ENCODE peak calls at places on chromosomes 16 and 17, in eight cellular contexts. R, Q, A, P, I, W, E and H are unnamed samples.

GRCh38 chr16:21233521-21234150 is at the start of gene ANKS4B:
- DNase-seq in I (no peak), A (no peak), W (no peak), Q (no peak), E (no peak), R (no peak), P (no peak), H (no peak)

GRCh38 chr17:43734376-43734775 is 24.2 kb downstream of the SOST start:
- DNase-seq in Q (peak), A (no peak), I (peak), E (no peak), R (no peak), W (no peak), P (peak), H (no peak)

GRCh38 chr17:5892897-5893656 is 177.1 kb upstream of the WSCD1 start:
- DNase-seq in P (no peak), A (no peak), W (no peak), I (no peak), R (no peak), Q (no peak), E (no peak), H (peak)

GRCh38 chr17:63697341-63698286 is 2.3 kb downstream of the LIMD2 start:
- DNase-seq in P (peak), R (no peak), E (no peak), A (no peak), Q (no peak), W (peak), I (peak), H (peak)

GRCh38 chr17:39134878-39135277 is 16.6 kb downstream of the PLXDC1 start:
- DNase-seq in E (no peak), P (no peak), W (no peak), A (no peak), I (no peak), R (no peak), Q (no peak), H (no peak)

GRCh38 chr17:3167574-3167973 is 29.7 kb upstream of the OR1A2 start:
- DNase-seq in R (no peak), E (no peak), I (no peak), P (no peak), W (no peak), A (no peak), Q (no peak), H (no peak)

GRCh38 chr17:50676065-50676975 is 31.4 kb downstream of the ANKRD40 start:
- DNase-seq in I (no peak), R (no peak), W (peak), P (no peak), E (peak), A (no peak), Q (no peak), H (no peak)

GRCh38 chr16:89847930-89848297 is 19.6 kb downstream of the SPIRE2 start:
- DNase-seq in R (no peak), P (no peak), E (no peak), I (no peak), A (no peak), W (no peak), Q (no peak), H (no peak)

GRCh38 chr16:2331932-2332267 is 8.6 kb downstream of the ABCA3 start:
- DNase-seq in A (no peak), R (no peak), E (no peak), P (no peak), W (peak), I (no peak), Q (no peak), H (no peak)

GRCh38 chr16:11063432-11064201 is 119.3 kb downstream of the CLEC16A start:
- DNase-seq in W (no peak), R (no peak), A (no peak), I (no peak), Q (no peak), E (peak), P (no peak), H (no peak)

GRCh38 chr17:8046306-8046928 is 7.6 kb downstream of the ALOX15B start:
- DNase-seq in W (peak), A (no peak), E (peak), I (no peak), R (no peak), P (no peak), Q (no peak), H (no peak)

GRCh38 chr17:77403854-77404253 is 263.1 kb downstream of the SEC14L1 start:
- DNase-seq in Q (no peak), P (no peak), I (no peak), R (no peak), A (no peak), W (no peak), E (no peak), H (no peak)

GRCh38 chr17:77872714-77873517 is 85.6 kb upstream of the TNRC6C start:
- DNase-seq in W (no peak), P (no peak), R (no peak), Q (no peak), E (no peak), A (no peak), I (no peak), H (no peak)

GRCh38 chr17:81388091-81388611 is 7.1 kb upstream of the BAHCC1 start:
- DNase-seq in E (no peak), A (no peak), Q (no peak), W (no peak), I (no peak), R (no peak), P (no peak), H (no peak)

GRCh38 chr16:86436466-86437185 is 73.7 kb upstream of the FOXF1 start:
- DNase-seq in E (no peak), A (no peak), P (no peak), R (no peak), Q (no peak), I (no peak), W (no peak), H (no peak)

GRCh38 chr17:80538484-80538883 is 6.2 kb upstream of the RPTOR start:
- DNase-seq in P (no peak), R (no peak), W (no peak), Q (no peak), A (no peak), E (no peak), I (no peak), H (no peak)

GRCh38 chr17:50831430-50832064 is 3.8 kb upstream of the WFIKKN2 start:
- DNase-seq in E (peak), P (peak), I (peak), R (no peak), A (no peak), W (no peak), Q (no peak), H (no peak)

GRCh38 chr17:64036198-64036922 is 15.9 kb upstream of the ICAM2 start:
- DNase-seq in W (peak), P (no peak), Q (no peak), I (no peak), A (no peak), R (no peak), E (peak), H (no peak)

GRCh38 chr16:49619811-49620157 is 236.1 kb downstream of the ZNF423 start:
- DNase-seq in I (no peak), R (no peak), A (no peak), P (no peak), W (peak), E (peak), Q (no peak), H (no peak)

GRCh38 chr16:89189358-89190025 is 10.8 kb downstream of the SLC22A31 start:
- DNase-seq in E (no peak), P (no peak), W (no peak), A (no peak), Q (no peak), I (no peak), R (no peak), H (no peak)

GRCh38 chr16:12617401-12617819 is 186.3 kb downstream of the CPPED1 start:
- DNase-seq in E (no peak), W (no peak), R (no peak), Q (no peak), A (no peak), I (no peak), P (no peak), H (no peak)

GRCh38 chr17:77363821-77364361 is 223.1 kb downstream of the SEC14L1 start:
- DNase-seq in E (peak), I (peak), Q (no peak), P (peak), R (no peak), W (no peak), A (no peak), H (no peak)

GRCh38 chr17:16199093-16199492 is 16.2 kb downstream of the NCOR1 start:
- DNase-seq in I (peak), W (no peak), Q (no peak), P (peak), A (no peak), E (no peak), R (no peak), H (no peak)

GRCh38 chr16:4358831-4359561 is 7.9 kb upstream of the PAM16 start:
- DNase-seq in P (peak), E (peak), A (no peak), R (no peak), I (peak), W (peak), Q (no peak), H (peak)

GRCh38 chr16:27355610-27356009 is 41.8 kb downstream of the IL4R start:
- DNase-seq in P (peak), R (no peak), A (no peak), I (peak), W (peak), Q (no peak), E (peak), H (no peak)

GRCh38 chr16:23949630-23950290 is 114.0 kb downstream of the PRKCB start:
- DNase-seq in I (no peak), Q (no peak), E (no peak), R (no peak), P (no peak), W (peak), A (no peak), H (no peak)

GRCh38 chr17:49016775-49017463 is 19.7 kb downstream of the IGF2BP1 start:
- DNase-seq in R (no peak), I (peak), A (no peak), Q (no peak), P (peak), E (no peak), W (peak), H (no peak)

GRCh38 chr17:49015924-49016774 is 19.0 kb downstream of the IGF2BP1 start:
- DNase-seq in A (no peak), Q (no peak), R (no peak), W (peak), E (no peak), I (peak), P (peak), H (no peak)

GRCh38 chr17:49015179-49015923 is 18.2 kb downstream of the IGF2BP1 start:
- DNase-seq in I (no peak), P (no peak), Q (no peak), R (no peak), W (peak), A (no peak), E (no peak), H (no peak)

GRCh38 chr17:49012893-49013255 is 15.7 kb downstream of the IGF2BP1 start:
- DNase-seq in E (no peak), P (no peak), W (no peak), A (no peak), Q (no peak), R (no peak), I (no peak), H (no peak)

DNA sequence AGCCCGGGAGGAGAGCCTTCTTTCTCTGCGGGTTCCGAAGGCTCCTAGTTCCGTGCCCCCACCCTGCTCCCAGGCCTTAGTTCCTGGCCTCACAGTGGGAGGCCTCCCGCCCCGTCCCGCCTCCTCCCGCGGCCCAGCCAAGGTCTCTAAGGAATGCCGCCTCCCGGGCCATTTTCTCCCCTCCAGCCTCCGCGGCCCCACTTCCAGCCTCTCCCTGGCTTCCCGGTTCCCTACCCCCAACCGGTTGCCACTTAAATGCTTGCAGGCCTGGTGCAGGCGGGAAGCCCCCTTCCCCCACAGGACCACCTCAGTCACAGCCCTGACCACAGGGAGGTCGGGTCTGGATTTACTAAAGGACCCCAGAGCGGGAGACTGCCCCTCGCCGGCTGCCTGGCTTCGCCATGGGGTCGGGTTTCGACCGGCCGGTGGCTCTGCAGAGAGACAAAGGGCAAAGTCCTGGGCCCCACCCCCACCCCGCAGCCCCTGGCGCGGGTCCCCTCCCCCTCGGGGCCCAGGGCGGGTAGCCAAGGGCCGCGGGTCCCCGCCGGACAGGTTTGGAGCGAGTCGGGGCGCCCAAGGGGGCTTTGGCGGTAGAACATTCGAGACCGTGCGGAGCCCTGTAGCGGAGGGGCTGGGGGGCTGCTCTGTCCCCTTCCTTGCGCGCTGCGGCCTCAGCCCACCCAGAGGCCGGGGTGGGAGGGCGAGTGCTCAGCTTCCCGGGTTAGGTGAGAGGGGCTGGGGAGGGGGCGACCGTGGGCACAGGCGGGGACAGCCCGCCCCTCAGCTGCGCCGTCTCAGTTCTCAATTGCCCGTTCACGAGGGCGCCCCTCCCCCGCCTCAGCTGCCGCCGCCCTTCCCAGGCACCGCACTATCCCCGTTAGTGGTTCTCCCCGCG is 16.4 kb downstream of the IGF2BP1 start:
- DNase-seq in Q (no peak), P (peak), E (no peak), R (no peak), I (peak), A (no peak), W (peak), H (no peak)
- H3K4me3 ChIP-seq in Q (no peak), P (no peak), E (no peak), R (no peak), I (peak), A (peak), W (no peak), H (no peak)

GRCh38 chr16:55655381-55655708 is 443 bp upstream of the SLC6A2 start:
- DNase-seq in R (no peak), A (no peak), I (no peak), P (no peak), E (no peak), W (no peak), Q (no peak), H (no peak)

GRCh38 chr16:55660026-55660425 is 4.2 kb downstream of the SLC6A2 start:
- DNase-seq in E (no peak), A (no peak), I (no peak), W (no peak), P (no peak), Q (no peak), R (no peak), H (no peak)

GRCh38 chr16:55657616-55658015 is 1.8 kb downstream of the SLC6A2 start:
- DNase-seq in A (no peak), W (peak), E (no peak), P (no peak), I (no peak), R (no peak), Q (no peak), H (no peak)

GRCh38 chr16:55655709-55656694 is at the start of gene SLC6A2:
- DNase-seq in E (no peak), R (no peak), A (no peak), I (no peak), Q (no peak), P (no peak), W (peak), H (no peak)

DNA sequence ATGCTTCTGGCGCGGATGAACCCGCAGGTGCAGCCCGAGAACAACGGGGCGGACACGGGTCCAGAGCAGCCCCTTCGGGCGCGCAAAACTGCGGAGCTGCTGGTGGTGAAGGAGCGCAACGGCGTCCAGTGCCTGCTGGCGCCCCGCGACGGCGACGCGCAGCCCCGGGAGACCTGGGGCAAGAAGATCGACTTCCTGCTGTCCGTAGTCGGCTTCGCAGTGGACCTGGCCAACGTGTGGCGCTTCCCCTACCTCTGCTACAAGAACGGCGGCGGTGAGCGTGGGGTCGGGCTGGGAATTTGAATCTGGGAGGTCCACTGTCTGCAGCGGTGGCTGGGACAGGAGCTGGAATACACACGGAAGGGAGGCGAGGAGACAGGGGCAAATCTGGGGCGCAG is 906 bp downstream of the SLC6A2 start:
- DNase-seq in E (no peak), R (no peak), A (no peak), W (peak), Q (no peak), P (no peak), I (no peak), H (no peak)
- H3K4me3 ChIP-seq in E (no peak), R (no peak), A (no peak), W (peak), Q (no peak), P (no peak), I (peak), H (peak)

DNA sequence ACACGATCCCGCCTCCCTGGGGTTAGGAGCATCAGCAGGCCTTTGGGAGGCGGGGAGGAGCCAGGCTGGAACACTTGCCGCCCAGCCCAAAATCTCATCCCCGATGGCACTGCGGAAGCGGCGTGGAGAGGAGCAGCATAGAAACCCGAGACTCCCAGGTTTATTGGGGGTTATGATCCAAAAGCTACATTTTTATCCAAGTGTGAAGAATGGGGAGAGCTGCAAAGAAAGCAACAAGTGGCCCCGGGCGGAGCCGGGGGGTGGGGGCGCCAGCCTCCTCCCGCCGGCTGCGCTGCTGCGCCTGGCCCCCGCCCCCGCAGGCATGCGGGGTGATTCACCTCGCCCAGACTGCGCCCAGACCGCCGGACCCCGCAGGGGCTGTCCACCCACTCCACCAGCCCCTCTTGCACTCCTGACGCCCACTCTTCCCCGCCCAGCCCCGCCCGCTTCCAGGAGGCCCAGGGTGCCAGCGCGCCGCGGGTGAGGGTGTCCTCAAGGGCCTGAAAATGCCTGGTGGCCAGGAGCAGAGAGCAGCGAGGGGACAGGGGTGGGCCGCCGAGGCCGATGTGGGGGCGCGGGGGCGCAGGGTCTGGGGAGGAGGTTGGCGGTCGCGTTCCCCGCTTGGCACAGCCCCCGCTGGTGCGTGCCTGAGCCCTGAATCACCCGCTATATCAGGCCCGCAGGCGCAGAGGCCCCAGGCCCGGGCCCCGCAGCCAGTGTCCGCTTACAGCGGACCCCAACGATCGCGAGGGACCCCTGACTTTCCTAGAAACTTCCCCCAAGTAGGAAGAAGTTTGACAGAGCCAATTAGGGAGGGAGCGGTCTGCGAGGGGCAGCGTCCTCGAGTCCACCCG is 1.4 kb downstream of the CAVIN1 start:
- DNase-seq in E (peak), W (no peak), A (no peak), Q (no peak), R (no peak), I (peak), P (peak), H (no peak)
- H3K4me3 ChIP-seq in E (peak), W (peak), A (peak), Q (peak), R (peak), I (peak), P (peak), H (peak)

DNA sequence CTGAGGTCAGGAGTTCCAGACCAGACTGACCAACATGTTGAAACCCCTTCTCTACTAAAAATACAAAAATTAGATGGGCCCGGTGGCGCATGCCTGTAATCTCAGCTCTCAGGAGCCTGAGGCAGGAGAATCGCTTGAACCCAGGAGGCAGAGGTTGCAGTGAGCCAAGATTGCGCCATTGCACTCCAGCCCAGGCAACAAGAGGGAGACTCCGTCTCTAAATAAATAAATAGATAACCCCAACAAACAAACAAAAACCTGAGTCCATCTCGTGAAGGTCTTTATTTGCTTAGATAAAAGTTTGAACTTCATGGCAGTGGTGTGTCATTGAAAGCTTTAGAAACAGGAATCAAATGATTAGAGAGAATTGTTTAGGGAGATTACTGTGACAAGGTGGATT is 167.4 kb downstream of the BCAS3 start:
- DNase-seq in P (no peak), A (no peak), R (no peak), Q (no peak), I (no peak), E (no peak), W (no peak), H (no peak)
- H3K4me3 ChIP-seq in P (no peak), A (no peak), R (no peak), Q (no peak), I (no peak), E (no peak), W (no peak), H (no peak)

GRCh38 chr17:55722016-55722706 is 503 bp downstream of the TMEM100 start:
- DNase-seq in R (no peak), E (no peak), I (no peak), W (no peak), P (no peak), A (no peak), Q (no peak), H (no peak)
- H3K4me3 ChIP-seq in R (peak), E (peak), I (no peak), W (no peak), P (peak), A (peak), Q (peak), H (peak)

GRCh38 chr16:14003119-14003570 is 68.0 kb upstream of the MRTFB start:
- DNase-seq in A (no peak), R (peak), Q (no peak), I (peak), W (peak), P (peak), E (peak), H (peak)
- H3K4me3 ChIP-seq in A (peak), R (peak), Q (peak), I (no peak), W (no peak), P (peak), E (peak), H (peak)

DNA sequence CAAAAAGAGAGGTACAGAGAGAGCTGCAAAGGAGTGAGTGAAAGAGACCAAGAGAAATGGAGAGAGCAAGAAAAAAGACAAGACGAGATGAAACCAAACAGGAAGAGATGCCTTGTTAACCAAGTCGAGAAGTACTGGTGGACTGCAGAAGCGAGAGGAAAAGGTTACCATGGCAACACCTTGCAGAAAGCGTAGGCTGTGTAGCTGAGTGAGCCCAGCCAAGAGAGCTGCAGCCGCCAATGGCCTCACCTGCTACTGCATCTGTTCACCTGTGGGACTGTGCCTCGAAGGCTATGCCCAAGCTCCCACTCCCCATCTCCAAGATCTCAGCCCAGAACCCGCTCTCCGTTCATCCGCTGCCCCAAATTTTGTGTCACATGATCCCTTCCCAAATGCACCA is 161.3 kb downstream of the SLC39A11 start:
- DNase-seq in R (no peak), P (no peak), E (no peak), Q (no peak), W (no peak), A (no peak), I (no peak), H (no peak)
- H3K4me3 ChIP-seq in R (no peak), P (no peak), E (no peak), Q (no peak), W (no peak), A (no peak), I (no peak), H (no peak)